ENCODE peak calls at places on chromosomes 12 and 14, in eight cellular contexts. H is small intestine, I is ascending aorta, A is hepatocyte, F is brain microvascular endothelial cell, Q is PC-9, Z is MM.1S, S is fibroblast of lung. W is an unnamed sample.

GRCh38 chr12:120231316-120232011 is 30.6 kb upstream of the RPLP0 start:
- DNase-seq in Q (peak; percentile 94), I (peak; percentile 56), H (peak; percentile 83), F (peak; percentile 94), S (peak; percentile 78), Z (no peak), A (peak; percentile 78), W (no peak)

GRCh38 chr12:123132951-123133619 is 17.8 kb downstream of the PITPNM2 start:
- DNase-seq in F (no peak), S (no peak), H (no peak), I (no peak), Z (no peak), A (no peak), Q (no peak), W (no peak)

GRCh38 chr12:131642101-131642540 is 68.8 kb upstream of the SFSWAP start:
- DNase-seq in Z (peak; percentile 9), F (no peak), I (no peak), A (no peak), S (no peak), Q (no peak), H (no peak), W (no peak)

GRCh38 chr12:69903548-69903947 is 78.5 kb downstream of the MYRFL start:
- DNase-seq in H (no peak), Z (no peak), A (no peak), F (no peak), S (no peak), I (no peak), Q (no peak), W (no peak)

GRCh38 chr14:63438065-63438757 is 105.0 kb downstream of the PPP2R5E start:
- DNase-seq in I (no peak), A (peak; percentile 58), Z (peak; percentile 66), S (peak; percentile 87), Q (peak; percentile 91), F (peak; percentile 88), H (peak; percentile 27), W (no peak)

GRCh38 chr14:69190191-69190590 is 1.1 kb upstream of the EXD2 start:
- DNase-seq in S (no peak), I (no peak), A (no peak), Z (no peak), Q (no peak), H (no peak), F (no peak), W (no peak)

GRCh38 chr14:30648471-30648870 is 26.4 kb downstream of the SCFD1 start:
- DNase-seq in Z (peak; percentile 85), A (no peak), H (no peak), Q (no peak), I (no peak), S (no peak), F (no peak), W (no peak)

GRCh38 chr12:61521258-61521657 is 738.9 kb upstream of the USP15 start:
- DNase-seq in I (no peak), Q (no peak), A (no peak), Z (no peak), S (no peak), F (no peak), H (no peak), W (no peak)

GRCh38 chr12:122946690-122947271 is 19.5 kb downstream of the ABCB9 start:
- DNase-seq in S (peak; percentile 99), Z (no peak), I (peak; percentile 94), H (peak; percentile 81), A (peak; percentile 90), Q (peak; percentile 87), F (peak; percentile 99), W (peak; percentile 91)

GRCh38 chr12:96503971-96504370 is 14.6 kb downstream of the CFAP54 start:
- DNase-seq in F (no peak), Q (no peak), H (no peak), Z (no peak), I (no peak), A (no peak), S (peak; percentile 25), W (no peak)

GRCh38 chr12:132489602-132490239 is at the start of gene FBRSL1:
- DNase-seq in Z (peak; percentile 80), A (peak; percentile 95), I (peak; percentile 47), F (peak; percentile 72), Q (peak; percentile 77), S (peak; percentile 84), H (peak; percentile 88), W (peak; percentile 94)

GRCh38 chr12:22527999-22528398 is 16.3 kb downstream of the C2CD5 start:
- DNase-seq in A (no peak), F (no peak), I (no peak), H (no peak), Q (no peak), S (peak; percentile 76), Z (no peak), W (no peak)

GRCh38 chr12:48777501-48778400 is 11.1 kb downstream of the ADCY6 start:
- DNase-seq in H (no peak), A (no peak), S (no peak), Z (no peak), Q (no peak), I (no peak), F (no peak), W (no peak)

GRCh38 chr12:52228931-52229330 is 4.1 kb upstream of the KRT7 start:
- DNase-seq in I (no peak), Q (no peak), S (no peak), H (no peak), Z (no peak), A (no peak), F (no peak), W (peak; percentile 49)

GRCh38 chr12:119008691-119009221 is 27.4 kb downstream of the SRRM4 start:
- DNase-seq in H (no peak), F (no peak), S (no peak), I (no peak), Q (no peak), A (peak; percentile 23), Z (no peak), W (no peak)

GRCh38 chr14:66530526-66530925 is 22.6 kb downstream of the GPHN start:
- DNase-seq in S (no peak), A (no peak), Z (no peak), I (no peak), H (peak; percentile 12), F (no peak), Q (no peak), W (no peak)

GRCh38 chr14:73238262-73238852 is 1.1 kb downstream of the PAPLN start:
- DNase-seq in I (no peak), A (peak; percentile 28), S (peak; percentile 81), Q (peak; percentile 23), F (peak; percentile 49), Z (no peak), H (peak; percentile 23), W (no peak)

GRCh38 chr14:59116984-59117415 is 71.5 kb upstream of the DAAM1 start:
- DNase-seq in F (no peak), A (peak; percentile 44), H (peak; percentile 67), Z (no peak), Q (no peak), S (no peak), I (no peak), W (no peak)

GRCh38 chr12:104056419-104056972 is 6.5 kb upstream of the GLT8D2 start:
- DNase-seq in S (peak; percentile 51), A (no peak), F (no peak), Z (no peak), I (no peak), H (no peak), Q (no peak), W (no peak)

GRCh38 chr12:107458163-107458562 is 227.4 kb upstream of the PWP1 start:
- DNase-seq in S (peak; percentile 16), Z (no peak), H (peak; percentile 18), I (no peak), Q (no peak), F (no peak), A (no peak), W (no peak)

GRCh38 chr12:89370850-89371249 is 18.5 kb upstream of the DUSP6 start:
- DNase-seq in I (no peak), S (peak; percentile 52), Z (no peak), Q (peak; percentile 17), F (peak; percentile 79), A (no peak), H (no peak), W (no peak)

DNA sequence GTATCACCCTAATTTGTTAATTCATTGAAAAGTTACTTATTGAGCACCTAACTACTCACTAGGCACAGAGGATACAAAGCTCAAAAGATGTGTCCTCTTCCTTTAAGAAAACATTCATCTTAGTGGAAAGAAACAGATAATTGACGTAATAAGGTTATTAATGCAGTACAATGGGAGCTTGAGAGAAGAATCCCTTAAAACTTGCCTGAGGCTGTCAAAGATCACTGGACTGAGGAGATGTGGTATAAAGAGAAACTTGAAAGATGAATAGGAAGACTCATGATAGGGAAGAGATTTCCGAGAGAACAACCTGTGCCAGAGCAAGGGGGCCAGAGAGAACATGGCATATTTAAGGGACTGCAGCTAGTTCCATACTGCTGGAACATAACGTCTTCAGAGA is 19.1 kb downstream of the GOLGA5 start:
- DNase-seq in F (no peak), S (no peak), I (no peak), A (no peak), Q (no peak), H (no peak), Z (no peak), W (no peak)
- H3K36me3 ChIP-seq in F (peaks cover 68% of the 10 kb centered on the region), S (peaks cover 13% of the 10 kb centered on the region), I (peaks cover 98% of the 10 kb centered on the region), A (peaks cover 4% of the 10 kb centered on the region), Q (peaks cover 61% of the 10 kb centered on the region), H (peaks cover 34% of the 10 kb centered on the region), Z (no peaks in the 10 kb centered on the region), W (peaks cover 96% of the 10 kb centered on the region)

DNA sequence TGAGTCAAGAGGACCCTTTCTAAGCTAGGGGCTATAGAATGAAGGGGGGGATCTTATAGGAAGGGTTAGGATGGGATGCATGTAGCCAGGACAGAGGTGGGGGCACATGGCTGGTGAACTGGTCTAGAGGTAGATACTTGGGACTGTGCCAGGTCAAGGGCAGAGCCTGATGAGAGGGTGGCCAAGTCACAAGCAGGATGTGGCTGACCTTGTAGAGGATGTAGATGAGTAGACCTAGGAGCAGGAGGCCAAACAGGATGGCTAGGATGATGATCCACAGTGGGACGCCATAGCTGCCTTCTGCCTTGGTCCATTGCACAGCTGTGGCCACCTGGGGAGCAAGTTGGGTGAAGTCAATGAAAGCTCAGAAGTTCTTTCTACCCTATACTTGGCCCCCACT is 12.6 kb upstream of the ZNF385A start:
- DNase-seq in A (no peak), I (no peak), H (no peak), F (no peak), S (no peak), Q (no peak), Z (no peak), W (no peak)
- H3K4me3 ChIP-seq in A (no peak overlapping the region), I (no peak overlapping the region), H (no peak overlapping the region), F (no peak overlapping the region), S (no peak overlapping the region), Q (no peak overlapping the region), Z (no peak overlapping the region), W (no peak overlapping the region)

GRCh38 chr12:105261010-105261409 is 25.0 kb upstream of the APPL2 start:
- DNase-seq in H (no peak), S (no peak), F (no peak), Q (no peak), I (no peak), A (no peak), Z (no peak), W (no peak)
- H3K27ac ChIP-seq in H (no peak overlapping the region), S (no peak overlapping the region), F (no peak overlapping the region), Q (no peak overlapping the region), I (no peak overlapping the region), A (no peak overlapping the region), Z (no peak overlapping the region), W (no peak overlapping the region)

GRCh38 chr14:79947440-79947839 is 263.9 kb downstream of the DIO2 start:
- DNase-seq in H (no peak), Z (no peak), F (no peak), S (no peak), I (no peak), Q (no peak), A (no peak), W (no peak)
- H3K36me3 ChIP-seq in H (no peaks in the 10 kb centered on the region), Z (no peaks in the 10 kb centered on the region), F (no peaks in the 10 kb centered on the region), S (no peaks in the 10 kb centered on the region), I (no peaks in the 10 kb centered on the region), Q (no peaks in the 10 kb centered on the region), A (no peaks in the 10 kb centered on the region), W (no peaks in the 10 kb centered on the region)

W was measured in upper lobe of right lung.